ENCODE peak calls at places on chromosomes 16 and 17, in four cellular contexts. N is K562, V is GM12878, I is HepG2. S is an unnamed sample.

GRCh38 chr17:53168413-53168812 is 654.3 kb upstream of the KIF2B start:
- DNase-seq in V (no peak), I (no peak), N (no peak), S (no peak)

GRCh38 chr16:35733971-35734702 is 2274.7 kb downstream of the TP53TG3F start:
- DNase-seq in N (no peak), I (no peak), V (no peak), S (no peak)

GRCh38 chr17:62750502-62751349 is 57.4 kb downstream of the MARCHF10 start:
- DNase-seq in I (no peak), V (no peak), N (no peak), S (no peak)

GRCh38 chr17:40556884-40557414 is 8.3 kb downstream of the CCR7 start:
- DNase-seq in N (peak), V (no peak), I (no peak), S (no peak)

GRCh38 chr17:57666946-57667345 is 78.2 kb downstream of the CCDC182 start:
- DNase-seq in I (no peak), V (no peak), N (no peak), S (no peak)

GRCh38 chr17:36978810-36979584 is 30.2 kb downstream of the AATF start:
- DNase-seq in V (no peak), I (no peak), N (no peak), S (no peak)

GRCh38 chr17:35716897-35717839 is 14.3 kb upstream of the RASL10B start:
- DNase-seq in V (no peak), I (no peak), N (no peak), S (no peak)

GRCh38 chr16:81189100-81189664 is 49.3 kb upstream of the BCO1 start:
- DNase-seq in V (no peak), N (peak), I (no peak), S (no peak)

DNA sequence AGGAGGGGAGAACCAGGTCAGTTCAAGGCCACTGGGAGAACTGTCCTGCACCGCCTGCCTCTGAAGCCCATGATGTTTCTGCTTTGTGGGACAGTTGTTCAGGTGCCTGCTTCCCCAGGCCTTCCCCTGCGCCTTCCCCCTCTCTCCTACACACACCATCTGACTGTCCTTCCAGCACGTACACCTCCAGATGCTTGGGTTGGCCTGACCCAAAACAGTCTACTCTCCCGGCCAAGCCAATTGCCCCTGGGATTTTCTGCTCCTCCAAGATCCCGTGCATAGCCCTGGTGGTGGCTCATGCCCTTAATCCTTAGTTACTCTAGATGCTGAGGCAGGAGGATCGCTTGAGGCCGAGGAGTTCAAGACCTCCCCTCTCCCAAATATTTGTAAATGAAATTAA is 684 bp upstream of the RSAD1 start:
- DNase-seq in V (no peak), I (no peak), N (peak), S (no peak)
- H3K4me3 ChIP-seq in V (peak), I (peak), N (peak), S (peak)

DNA sequence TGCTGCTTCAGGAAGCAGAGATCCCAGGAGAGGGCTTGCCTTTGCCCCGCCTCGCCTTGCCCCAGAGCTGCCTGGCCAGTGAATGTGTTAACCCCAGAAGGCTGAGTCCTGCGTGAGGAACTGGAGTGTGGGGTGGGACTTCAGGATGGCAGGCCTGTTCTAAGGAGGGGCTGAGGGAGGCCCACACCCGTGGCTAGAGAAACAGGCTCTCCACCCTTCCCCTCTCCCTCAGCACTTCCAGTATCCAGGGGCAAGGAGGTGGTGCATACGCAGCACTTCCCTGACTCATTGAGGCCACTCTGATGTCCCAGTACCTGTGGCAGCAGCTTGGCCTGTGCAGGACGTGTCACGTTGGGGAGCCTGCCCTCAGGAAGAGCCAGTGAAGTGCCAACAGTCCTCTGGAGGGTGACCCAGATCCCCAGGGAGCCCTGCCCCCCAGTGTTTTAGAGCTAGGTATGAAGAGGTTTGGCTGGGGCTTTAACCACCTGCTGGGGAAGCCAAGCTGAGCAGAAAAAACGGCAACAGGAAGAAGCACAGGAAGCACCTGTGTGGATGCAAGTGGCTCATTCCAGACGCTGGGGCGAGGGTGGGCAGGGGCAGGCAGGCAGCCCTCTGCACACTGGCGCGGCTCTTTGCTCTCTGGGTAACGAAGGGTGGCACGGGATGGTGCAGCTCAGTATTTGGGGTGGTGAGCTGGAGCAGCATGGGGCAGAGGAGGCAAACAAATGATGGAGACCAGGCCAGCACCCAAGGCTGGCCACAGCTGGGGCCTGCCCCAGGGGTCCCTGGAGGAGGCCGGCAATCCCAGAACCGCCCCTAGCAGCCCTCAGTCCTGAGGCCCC is 14.7 kb upstream of the CTCF start:
- DNase-seq in N (no peak), V (no peak), I (no peak), S (no peak)
- TF ChIP-seq POLR2AphosphoS2 in N (no peak), V (no peak), I (no peak), S (no peak)

GRCh38 chr16:27585200-27585599 is 35.3 kb downstream of the KATNIP start:
- DNase-seq in I (no peak), V (no peak), N (no peak), S (no peak)

GRCh38 chr16:27583634-27584033 is 33.7 kb downstream of the KATNIP start:
- DNase-seq in V (no peak), N (no peak), I (no peak), S (no peak)

GRCh38 chr16:27582883-27583282 is 32.9 kb downstream of the KATNIP start:
- DNase-seq in I (no peak), V (no peak), N (no peak), S (no peak)

GRCh38 chr16:27576729-27577128 is 26.8 kb downstream of the KATNIP start:
- DNase-seq in V (no peak), I (no peak), N (no peak), S (no peak)

GRCh38 chr16:27579086-27579980 is 29.4 kb downstream of the KATNIP start:
- DNase-seq in N (no peak), V (no peak), I (peak), S (no peak)
- H3K4me3 ChIP-seq in N (no peak), V (no peak), I (no peak), S (no peak)

DNA sequence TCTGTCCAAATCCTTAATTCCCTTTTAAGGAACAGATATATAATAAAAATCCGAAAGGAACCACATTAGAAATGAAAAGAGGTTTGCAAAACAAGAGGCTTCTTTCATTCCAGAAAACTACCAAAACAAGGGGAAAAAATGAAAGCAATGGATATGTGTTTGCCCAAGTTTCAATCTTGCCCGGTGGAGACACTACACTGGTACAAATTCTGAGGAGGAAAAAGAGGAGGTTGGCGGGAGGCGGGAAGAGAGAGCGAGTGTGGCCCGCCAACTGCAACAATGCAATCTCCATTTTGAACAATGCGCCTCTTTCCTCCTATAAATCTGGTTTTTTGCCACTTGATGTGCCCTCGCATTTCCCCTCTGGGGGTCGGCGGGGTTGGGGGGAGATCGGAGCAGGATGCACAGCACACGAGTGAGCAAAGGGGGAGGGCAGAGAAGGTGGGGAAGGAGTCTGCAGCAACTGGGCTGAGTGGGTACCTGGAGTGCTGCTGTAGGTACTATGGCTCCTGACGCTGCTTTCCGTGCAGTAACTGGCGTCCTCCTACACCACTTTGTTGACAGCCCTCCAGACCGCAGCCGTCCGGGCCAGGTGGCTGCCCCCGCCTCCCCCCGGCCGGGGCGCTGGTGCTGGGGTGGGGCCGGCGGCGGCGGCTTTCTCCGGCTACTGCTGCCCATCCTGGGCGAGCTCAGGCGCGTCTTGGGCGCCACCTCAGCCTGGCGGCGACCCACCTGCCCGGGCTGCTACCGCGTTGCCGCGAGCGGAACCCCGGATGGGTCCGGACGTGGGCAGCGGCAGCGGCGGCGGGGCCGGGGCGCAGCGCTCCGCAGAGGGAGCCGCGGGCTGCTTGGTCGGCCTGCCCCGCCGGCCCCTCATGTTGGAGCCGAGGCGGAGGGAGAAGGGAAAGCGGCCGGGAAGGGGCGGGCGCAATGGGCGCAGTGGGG is 93.8 kb upstream of the PLEKHM1 start:
- DNase-seq in I (peak), V (no peak), N (peak), S (peak)
- TF ChIP-seq POLR2AphosphoS2 in I (no peak), V (peak), N (no peak), S (no peak)

GRCh38 chr17:21357281-21357680 is 18.9 kb upstream of the KCNJ12 start:
- DNase-seq in I (no peak), V (no peak), N (no peak), S (no peak)

GRCh38 chr17:21358682-21359482 is 17.3 kb upstream of the KCNJ12 start:
- DNase-seq in N (no peak), I (no peak), V (no peak), S (peak)

GRCh38 chr17:21357696-21358095 is 18.5 kb upstream of the KCNJ12 start:
- DNase-seq in V (no peak), N (no peak), I (no peak), S (no peak)

GRCh38 chr17:21359483-21359840 is 16.7 kb upstream of the KCNJ12 start:
- DNase-seq in I (no peak), V (no peak), N (no peak), S (no peak)

DNA sequence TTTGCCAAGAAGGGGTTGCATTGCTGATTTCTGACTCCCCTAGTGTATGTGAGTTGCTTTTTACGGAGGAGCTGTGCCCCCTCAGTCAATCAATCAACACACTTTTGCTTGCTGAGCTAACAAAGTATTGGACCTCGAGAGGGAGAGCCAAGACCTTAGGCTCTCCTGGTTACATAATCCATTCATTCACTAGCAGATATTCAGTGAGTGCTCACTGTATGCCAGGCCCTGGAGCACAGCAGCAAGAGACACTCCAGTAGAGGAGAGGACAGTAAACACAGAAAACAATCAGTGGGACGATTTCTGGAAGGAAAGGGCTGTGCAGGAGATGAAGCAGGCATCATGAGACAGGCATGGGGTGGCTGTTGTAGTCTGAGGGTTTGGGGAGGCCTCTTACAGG is 18.0 kb upstream of the KCNJ12 start:
- DNase-seq in N (no peak), I (no peak), V (no peak), S (no peak)
- H3K4me3 ChIP-seq in N (no peak), I (no peak), V (no peak), S (no peak)

DNA sequence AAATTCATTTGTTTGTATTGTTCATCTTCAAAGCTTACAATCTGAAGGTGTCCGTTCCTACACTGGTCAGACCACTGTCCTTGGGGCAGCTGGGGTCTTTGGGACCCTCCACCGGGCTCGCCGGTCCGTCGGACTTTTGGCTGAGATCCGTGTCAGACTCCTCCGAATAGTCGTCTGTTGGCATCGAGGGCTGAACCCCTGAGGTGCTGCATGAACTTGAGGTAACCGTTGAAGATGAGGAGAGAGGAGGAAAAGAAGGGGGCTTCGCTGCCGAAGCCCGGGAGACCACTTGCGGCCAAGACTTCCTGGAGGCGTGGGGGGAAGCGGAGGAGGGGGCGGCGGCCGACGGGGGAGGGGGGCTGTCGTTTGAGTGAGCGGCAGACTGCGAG is 260.8 kb downstream of the ZFHX3 start:
- DNase-seq in V (no peak), N (no peak), I (no peak), S (no peak)
- TF ChIP-seq POLR2AphosphoS2 in V (no peak), N (no peak), I (no peak), S (no peak)

GRCh38 chr17:880871-881269 is 98.7 kb downstream of the NXN start:
- DNase-seq in N (no peak), I (no peak), V (no peak), S (no peak)

GRCh38 chr17:876272-876671 is 94.1 kb downstream of the MRM3 start:
- DNase-seq in V (no peak), N (no peak), I (no peak), S (no peak)

GRCh38 chr17:882827-883585 is 96.6 kb downstream of the NXN start:
- DNase-seq in V (no peak), I (peak), N (no peak), S (no peak)

GRCh38 chr17:880074-880870 is 98.1 kb downstream of the MRM3 start:
- DNase-seq in V (no peak), I (no peak), N (no peak), S (no peak)

DNA sequence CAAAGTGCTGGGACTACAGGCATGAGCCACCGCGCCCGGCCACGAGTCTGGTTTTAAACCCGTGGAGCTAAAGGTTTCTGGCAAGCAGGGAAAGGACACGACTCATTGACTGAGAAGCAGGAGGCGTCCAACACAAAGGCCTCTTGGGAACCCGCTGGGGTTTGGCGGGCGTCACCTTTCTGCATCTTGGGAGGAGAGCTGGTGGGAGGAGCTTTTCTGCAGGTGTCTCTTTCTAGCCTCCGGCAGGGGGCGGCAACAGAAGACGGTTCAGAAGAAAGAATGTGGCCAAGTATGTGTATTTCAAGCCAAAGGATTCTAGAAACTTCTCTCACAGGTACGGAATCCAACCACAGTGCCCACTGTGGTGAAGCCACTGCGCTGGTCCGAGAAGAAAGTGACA is 97.4 kb downstream of the MRM3 start:
- DNase-seq in I (peak), N (peak), V (peak), S (peak)
- H3K4me3 ChIP-seq in I (no peak), N (no peak), V (no peak), S (no peak)

DNA sequence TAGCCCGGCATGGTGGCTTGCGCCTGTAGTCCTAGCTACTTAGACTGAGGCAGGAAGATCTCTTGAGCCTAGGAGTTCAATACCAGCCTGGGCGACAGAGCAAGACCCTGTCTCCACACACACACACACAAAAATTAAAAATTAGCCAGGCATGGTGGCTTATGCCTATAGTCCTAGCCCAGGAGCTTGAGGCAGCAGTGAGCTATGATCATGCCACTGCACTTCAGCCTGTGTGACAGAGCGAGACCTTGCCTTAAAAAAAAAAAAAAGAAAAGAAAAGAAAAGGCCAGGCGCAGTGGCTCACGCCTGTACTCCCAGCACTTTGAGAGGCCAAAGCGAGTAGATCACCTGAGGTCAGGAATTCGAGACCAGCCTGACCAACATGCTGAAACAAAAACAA is 23.9 kb downstream of the C17orf75 start:
- DNase-seq in V (no peak), N (no peak), I (no peak), S (no peak)
- TF ChIP-seq POLR2AphosphoS2 in V (no peak), N (no peak), I (no peak), S (no peak)

GRCh38 chr17:72116692-72117469 is 3.9 kb upstream of the SOX9 start:
- DNase-seq in I (no peak), V (no peak), N (no peak), S (no peak)

GRCh38 chr17:72117470-72117747 is 3.4 kb upstream of the SOX9 start:
- DNase-seq in N (no peak), V (no peak), I (no peak), S (no peak)

GRCh38 chr17:72117748-72118587 is 2.9 kb upstream of the SOX9 start:
- DNase-seq in N (no peak), I (no peak), V (no peak), S (no peak)

GRCh38 chr17:72113751-72114150 is 7.1 kb upstream of the SOX9 start:
- DNase-seq in N (no peak), I (no peak), V (no peak), S (no peak)

GRCh38 chr17:72115789-72116520 is 4.9 kb upstream of the SOX9 start:
- DNase-seq in I (no peak), V (no peak), N (no peak), S (no peak)
- H3K4me3 ChIP-seq in I (no peak), V (peak), N (no peak), S (no peak)

GRCh38 chr17:27424941-27425340 is 31.3 kb upstream of the KSR1 start:
- DNase-seq in N (no peak), I (no peak), V (no peak), S (no peak)
- TF ChIP-seq POLR2AphosphoS2 in N (no peak), I (no peak), V (no peak), S (no peak)

S was measured in A549.